ENCODE peak calls at places on chromosomes 2 and 18, in five cellular contexts. Y is activated effector memory CD4-positive, alpha-beta T cell treated with anti-CD3 and anti-CD28 coated beads, Interleukin-2, amount 50 U/mL, for 16 hours; J is CD8-positive, alpha-beta T cell; Q is choroid plexus epithelial cell; T is heart right ventricle. Z is an unnamed sample.
A peak's percentile ranks its signal among the peaks of the same experiment; 100 is the strongest.

GRCh38 chr2:219178377-219179175 is 501 bp downstream of the RETREG2 start:
- DNase-seq in J (peak; percentile 48), T (peak; percentile 43), Q (peak; percentile 30), Y (peak; percentile 81), Z (no peak)

GRCh38 chr2:46296216-46296839 is 879 bp upstream of the EPAS1 start:
- DNase-seq in T (peak; percentile 63), Y (peak; percentile 71), Q (no peak), J (no peak), Z (no peak)

GRCh38 chr2:209969692-209970091 is 32.7 kb upstream of the RPE start:
- DNase-seq in Q (no peak), J (no peak), Y (no peak), T (no peak), Z (no peak)

GRCh38 chr2:228657807-228658402 is 476.4 kb upstream of the SPHKAP start:
- DNase-seq in J (no peak), T (no peak), Y (no peak), Q (peak; percentile 76), Z (no peak)

GRCh38 chr18:74732380-74732779 is 134.7 kb downstream of the ZNF407 start:
- DNase-seq in T (no peak), Y (no peak), Q (no peak), J (no peak), Z (no peak)

GRCh38 chr2:72145658-72146329 is 1.9 kb downstream of the CYP26B1 start:
- DNase-seq in J (peak; percentile 3), Y (no peak), T (no peak), Q (no peak), Z (no peak)

GRCh38 chr2:9225806-9226205 is 19.2 kb downstream of the ASAP2 start:
- DNase-seq in T (no peak), J (no peak), Y (no peak), Q (no peak), Z (no peak)

GRCh38 chr2:133862400-133862977 is 294.2 kb upstream of the NCKAP5 start:
- DNase-seq in T (no peak), Y (no peak), Q (no peak), J (no peak), Z (no peak)

GRCh38 chr18:76209597-76209996 is 285.4 kb downstream of the ZNF516 start:
- DNase-seq in T (no peak), Y (no peak), Q (no peak), J (no peak), Z (no peak)

GRCh38 chr2:128637481-128638155 is 318.9 kb upstream of the HS6ST1 start:
- DNase-seq in Q (no peak), T (no peak), Y (no peak), J (no peak), Z (no peak)

GRCh38 chr18:58601468-58602266 is 27.2 kb downstream of the ALPK2 start:
- DNase-seq in T (no peak), Q (no peak), J (no peak), Y (no peak), Z (no peak)

GRCh38 chr2:29367986-29368677 is 252.9 kb downstream of the CLIP4 start:
- DNase-seq in J (no peak), Y (no peak), Q (peak; percentile 91), T (no peak), Z (no peak)

GRCh38 chr2:238425979-238426567 is 654 bp upstream of the ASB1 start:
- DNase-seq in J (no peak), Y (no peak), Q (peak; percentile 95), T (no peak), Z (no peak)

GRCh38 chr2:29262681-29263260 is 147.6 kb downstream of the CLIP4 start:
- DNase-seq in Y (peak; percentile 41), J (no peak), Q (no peak), T (no peak), Z (no peak)

GRCh38 chr2:190468814-190469569 is 60.8 kb downstream of the MFSD6 start:
- DNase-seq in Q (peak; percentile 99), T (peak; percentile 91), J (no peak), Y (no peak), Z (no peak)

GRCh38 chr2:232925153-232925768 is 55.2 kb downstream of the SNORC start:
- DNase-seq in Q (no peak), T (no peak), J (no peak), Y (no peak), Z (no peak)

GRCh38 chr18:22168360-22168921 is 948 bp upstream of the GATA6 start:
- DNase-seq in Y (no peak), Q (no peak), J (no peak), T (peak; percentile 44), Z (no peak)

GRCh38 chr2:157336137-157336721 is 10.6 kb upstream of the ERMN start:
- DNase-seq in J (peak; percentile 50), Q (peak; percentile 58), Y (peak; percentile 71), T (peak; percentile 18), Z (peak; percentile 7)

Z was measured in activated CD4-positive, CD25-positive, alpha-beta regulatory T cell.